ENCODE peak calls at places on chromosomes 4 and X, in seven cellular contexts. G is mesothelial cell of epicardium, B is HTR-8/SVneo, R is frontal cortex, U is GM20000, J is epithelial cell of esophagus, X is ELR. Y is an unnamed sample.
A peak's percentile ranks its signal among the peaks of the same experiment; 100 is the strongest.

GRCh38 chr4:83644677-83645639 is 109.0 kb downstream of the GPAT3 start:
- DNase-seq in X (peak; percentile 68), R (peak; percentile 61), B (peak; percentile 40), U (peak; percentile 60), J (peak; percentile 72), G (no peak), Y (peak; percentile 25)

GRCh38 chr4:138576684-138577083 is 334.5 kb upstream of the SLC7A11 start:
- DNase-seq in B (peak; percentile 9), X (peak; percentile 61), G (no peak), J (peak; percentile 65), U (no peak), R (no peak), Y (peak; percentile 62)

GRCh38 chr4:25098964-25099843 is 61.0 kb downstream of the SEPSECS start:
- DNase-seq in R (no peak), G (peak; percentile 49), B (peak; percentile 21), X (peak; percentile 47), J (peak; percentile 54), U (no peak), Y (no peak)

GRCh38 chr4:141028024-141028529 is 105.2 kb downstream of the RNF150 start:
- DNase-seq in G (no peak), B (no peak), U (no peak), X (no peak), J (peak; percentile 36), R (no peak), Y (no peak)

GRCh38 chr4:5036239-5036638 is 15.0 kb upstream of the STK32B start:
- DNase-seq in G (no peak), R (no peak), J (no peak), B (no peak), X (peak; percentile 6), U (no peak), Y (no peak)

GRCh38 chr4:10225096-10225495 is 108.5 kb upstream of the WDR1 start:
- DNase-seq in X (no peak), R (no peak), B (no peak), G (no peak), U (no peak), J (no peak), Y (no peak)

GRCh38 chrX:42220083-42220482 is 296.7 kb upstream of the CASK start:
- DNase-seq in J (no peak), U (no peak), X (no peak), R (no peak), G (no peak), B (no peak), Y (no peak)

GRCh38 chr4:106717094-106717493 is 319.0 kb downstream of the DKK2 start:
- DNase-seq in U (no peak), B (no peak), G (no peak), X (no peak), J (no peak), R (no peak), Y (no peak)

GRCh38 chr4:113435893-113436292 is 325.6 kb downstream of the CAMK2D start:
- DNase-seq in X (peak; percentile 81), G (no peak), B (no peak), R (peak; percentile 21), U (no peak), J (peak; percentile 91), Y (no peak)

GRCh38 chr4:184422378-184422777 is 52.0 kb downstream of the IRF2 start:
- DNase-seq in U (no peak), B (no peak), J (no peak), G (no peak), X (no peak), R (no peak), Y (no peak)

GRCh38 chrX:109187473-109188168 is 294.3 kb downstream of the GUCY2F start:
- DNase-seq in B (no peak), U (peak; percentile 3), J (peak; percentile 0), G (no peak), X (no peak), R (no peak), Y (no peak)

GRCh38 chr4:108029731-108030130 is 40.0 kb downstream of the HADH start:
- DNase-seq in R (no peak), U (no peak), J (peak; percentile 48), X (peak; percentile 82), G (no peak), B (no peak), Y (no peak)

GRCh38 chrX:13646154-13646549 is 6.8 kb upstream of the TCEANC start:
- DNase-seq in X (peak; percentile 54), R (peak; percentile 10), G (peak; percentile 49), J (peak; percentile 56), B (peak; percentile 59), U (peak; percentile 8), Y (peak; percentile 24)

Y was measured in A549.